ENCODE peak calls at places on chromosomes 1 and 21, in eight cellular contexts. One of them, this sample, is unnamed.

GRCh38 chr21:29904359-29905282 is 35.2 kb downstream of the GRIK1 start:
- DNase-seq in caudate nucleus: no peak
- DNase-seq in T-helper 2 cell: no peak
- DNase-seq in germinal center: no peak
- DNase-seq in stimulated activated CD8-positive, alpha-beta memory T cell treated with anti-CD3 and anti-CD28 coated beads, Interleukin-15, amount 100 ng/mL, for 1 hour: no peak
- DNase-seq in neural crest cell: no peak
- DNase-seq in activated T-cell treated with anti-CD3 and anti-CD28 coated beads, Interleukin-2, amount 50 U/mL, for 72 hours: no peak
- DNase-seq in globus pallidus: no peak
- DNase-seq in this sample: no peak

GRCh38 chr21:32141009-32141357 is 137.9 kb downstream of the MIS18A start:
- DNase-seq in caudate nucleus: no peak
- DNase-seq in T-helper 2 cell: no peak
- DNase-seq in germinal center: no peak
- DNase-seq in stimulated activated CD8-positive, alpha-beta memory T cell treated with anti-CD3 and anti-CD28 coated beads, Interleukin-15, amount 100 ng/mL, for 1 hour: no peak
- DNase-seq in neural crest cell: no peak
- DNase-seq in activated T-cell treated with anti-CD3 and anti-CD28 coated beads, Interleukin-2, amount 50 U/mL, for 72 hours: no peak
- DNase-seq in globus pallidus: no peak
- DNase-seq in this sample: no peak

GRCh38 chr1:180188103-180188506 is 33.4 kb downstream of the QSOX1 start:
- DNase-seq in caudate nucleus: no peak
- DNase-seq in T-helper 2 cell: no peak
- DNase-seq in germinal center: no peak
- DNase-seq in stimulated activated CD8-positive, alpha-beta memory T cell treated with anti-CD3 and anti-CD28 coated beads, Interleukin-15, amount 100 ng/mL, for 1 hour: no peak
- DNase-seq in neural crest cell: peak
- DNase-seq in activated T-cell treated with anti-CD3 and anti-CD28 coated beads, Interleukin-2, amount 50 U/mL, for 72 hours: no peak
- DNase-seq in globus pallidus: peak
- DNase-seq in this sample: no peak

GRCh38 chr1:244010191-244010590 is 40.9 kb upstream of the ZBTB18 start:
- DNase-seq in caudate nucleus: no peak
- DNase-seq in T-helper 2 cell: no peak
- DNase-seq in germinal center: no peak
- DNase-seq in stimulated activated CD8-positive, alpha-beta memory T cell treated with anti-CD3 and anti-CD28 coated beads, Interleukin-15, amount 100 ng/mL, for 1 hour: no peak
- DNase-seq in neural crest cell: no peak
- DNase-seq in activated T-cell treated with anti-CD3 and anti-CD28 coated beads, Interleukin-2, amount 50 U/mL, for 72 hours: peak
- DNase-seq in globus pallidus: no peak
- DNase-seq in this sample: no peak

GRCh38 chr1:119396982-119397381 is 18.0 kb upstream of the HSD3B2 start:
- DNase-seq in caudate nucleus: no peak
- DNase-seq in T-helper 2 cell: no peak
- DNase-seq in germinal center: no peak
- DNase-seq in stimulated activated CD8-positive, alpha-beta memory T cell treated with anti-CD3 and anti-CD28 coated beads, Interleukin-15, amount 100 ng/mL, for 1 hour: no peak
- DNase-seq in neural crest cell: no peak
- DNase-seq in activated T-cell treated with anti-CD3 and anti-CD28 coated beads, Interleukin-2, amount 50 U/mL, for 72 hours: no peak
- DNase-seq in globus pallidus: no peak
- DNase-seq in this sample: no peak

GRCh38 chr1:16392740-16393139 is 25.7 kb downstream of the SZRD1 start:
- DNase-seq in caudate nucleus: no peak
- DNase-seq in T-helper 2 cell: no peak
- DNase-seq in germinal center: no peak
- DNase-seq in stimulated activated CD8-positive, alpha-beta memory T cell treated with anti-CD3 and anti-CD28 coated beads, Interleukin-15, amount 100 ng/mL, for 1 hour: no peak
- DNase-seq in neural crest cell: no peak
- DNase-seq in activated T-cell treated with anti-CD3 and anti-CD28 coated beads, Interleukin-2, amount 50 U/mL, for 72 hours: no peak
- DNase-seq in globus pallidus: no peak
- DNase-seq in this sample: no peak

GRCh38 chr1:230618537-230618936 is 23.7 kb upstream of the COG2 start:
- DNase-seq in caudate nucleus: no peak
- DNase-seq in T-helper 2 cell: no peak
- DNase-seq in germinal center: no peak
- DNase-seq in stimulated activated CD8-positive, alpha-beta memory T cell treated with anti-CD3 and anti-CD28 coated beads, Interleukin-15, amount 100 ng/mL, for 1 hour: no peak
- DNase-seq in neural crest cell: no peak
- DNase-seq in activated T-cell treated with anti-CD3 and anti-CD28 coated beads, Interleukin-2, amount 50 U/mL, for 72 hours: no peak
- DNase-seq in globus pallidus: no peak
- DNase-seq in this sample: no peak

GRCh38 chr1:224201336-224201735 is 18.3 kb downstream of the DEGS1 start:
- DNase-seq in caudate nucleus: no peak
- DNase-seq in T-helper 2 cell: no peak
- DNase-seq in germinal center: no peak
- DNase-seq in stimulated activated CD8-positive, alpha-beta memory T cell treated with anti-CD3 and anti-CD28 coated beads, Interleukin-15, amount 100 ng/mL, for 1 hour: no peak
- DNase-seq in neural crest cell: no peak
- DNase-seq in activated T-cell treated with anti-CD3 and anti-CD28 coated beads, Interleukin-2, amount 50 U/mL, for 72 hours: no peak
- DNase-seq in globus pallidus: no peak
- DNase-seq in this sample: no peak

GRCh38 chr1:19606817-19607706 is 37.0 kb upstream of the NBL1 start:
- DNase-seq in caudate nucleus: no peak
- DNase-seq in T-helper 2 cell: peak
- DNase-seq in germinal center: no peak
- DNase-seq in stimulated activated CD8-positive, alpha-beta memory T cell treated with anti-CD3 and anti-CD28 coated beads, Interleukin-15, amount 100 ng/mL, for 1 hour: no peak
- DNase-seq in neural crest cell: no peak
- DNase-seq in activated T-cell treated with anti-CD3 and anti-CD28 coated beads, Interleukin-2, amount 50 U/mL, for 72 hours: peak
- DNase-seq in globus pallidus: no peak
- DNase-seq in this sample: no peak

GRCh38 chr1:92424376-92424775 is 62.3 kb downstream of the GFI1 start:
- DNase-seq in caudate nucleus: no peak
- DNase-seq in T-helper 2 cell: no peak
- DNase-seq in germinal center: no peak
- DNase-seq in stimulated activated CD8-positive, alpha-beta memory T cell treated with anti-CD3 and anti-CD28 coated beads, Interleukin-15, amount 100 ng/mL, for 1 hour: no peak
- DNase-seq in neural crest cell: no peak
- DNase-seq in activated T-cell treated with anti-CD3 and anti-CD28 coated beads, Interleukin-2, amount 50 U/mL, for 72 hours: no peak
- DNase-seq in globus pallidus: no peak
- DNase-seq in this sample: no peak

GRCh38 chr1:11746092-11746491 is 10.2 kb downstream of the AGTRAP start:
- DNase-seq in caudate nucleus: no peak
- DNase-seq in T-helper 2 cell: no peak
- DNase-seq in germinal center: no peak
- DNase-seq in stimulated activated CD8-positive, alpha-beta memory T cell treated with anti-CD3 and anti-CD28 coated beads, Interleukin-15, amount 100 ng/mL, for 1 hour: no peak
- DNase-seq in neural crest cell: no peak
- DNase-seq in activated T-cell treated with anti-CD3 and anti-CD28 coated beads, Interleukin-2, amount 50 U/mL, for 72 hours: no peak
- DNase-seq in globus pallidus: no peak
- DNase-seq in this sample: no peak

GRCh38 chr21:31444061-31444460 is 100.0 kb upstream of the TIAM1 start:
- DNase-seq in caudate nucleus: no peak
- DNase-seq in T-helper 2 cell: no peak
- DNase-seq in germinal center: no peak
- DNase-seq in stimulated activated CD8-positive, alpha-beta memory T cell treated with anti-CD3 and anti-CD28 coated beads, Interleukin-15, amount 100 ng/mL, for 1 hour: no peak
- DNase-seq in neural crest cell: no peak
- DNase-seq in activated T-cell treated with anti-CD3 and anti-CD28 coated beads, Interleukin-2, amount 50 U/mL, for 72 hours: no peak
- DNase-seq in globus pallidus: no peak
- DNase-seq in this sample: no peak

GRCh38 chr1:63651110-63651776 is 58.0 kb downstream of the PGM1 start:
- DNase-seq in caudate nucleus: no peak
- DNase-seq in T-helper 2 cell: no peak
- DNase-seq in germinal center: no peak
- DNase-seq in stimulated activated CD8-positive, alpha-beta memory T cell treated with anti-CD3 and anti-CD28 coated beads, Interleukin-15, amount 100 ng/mL, for 1 hour: no peak
- DNase-seq in neural crest cell: no peak
- DNase-seq in activated T-cell treated with anti-CD3 and anti-CD28 coated beads, Interleukin-2, amount 50 U/mL, for 72 hours: peak
- DNase-seq in globus pallidus: no peak
- DNase-seq in this sample: no peak

GRCh38 chr21:42384184-42384583 is 11.7 kb downstream of the TMPRSS3 start:
- DNase-seq in caudate nucleus: no peak
- DNase-seq in T-helper 2 cell: no peak
- DNase-seq in germinal center: no peak
- DNase-seq in stimulated activated CD8-positive, alpha-beta memory T cell treated with anti-CD3 and anti-CD28 coated beads, Interleukin-15, amount 100 ng/mL, for 1 hour: no peak
- DNase-seq in neural crest cell: no peak
- DNase-seq in activated T-cell treated with anti-CD3 and anti-CD28 coated beads, Interleukin-2, amount 50 U/mL, for 72 hours: no peak
- DNase-seq in globus pallidus: no peak
- DNase-seq in this sample: peak

GRCh38 chr1:100721502-100722205 is 2.1 kb downstream of the VCAM1 start:
- DNase-seq in caudate nucleus: no peak
- DNase-seq in T-helper 2 cell: no peak
- DNase-seq in germinal center: no peak
- DNase-seq in stimulated activated CD8-positive, alpha-beta memory T cell treated with anti-CD3 and anti-CD28 coated beads, Interleukin-15, amount 100 ng/mL, for 1 hour: no peak
- DNase-seq in neural crest cell: no peak
- DNase-seq in activated T-cell treated with anti-CD3 and anti-CD28 coated beads, Interleukin-2, amount 50 U/mL, for 72 hours: no peak
- DNase-seq in globus pallidus: no peak
- DNase-seq in this sample: no peak

GRCh38 chr1:91529856-91530255 is 29.2 kb downstream of the CDC7 start:
- DNase-seq in caudate nucleus: no peak
- DNase-seq in T-helper 2 cell: no peak
- DNase-seq in germinal center: no peak
- DNase-seq in stimulated activated CD8-positive, alpha-beta memory T cell treated with anti-CD3 and anti-CD28 coated beads, Interleukin-15, amount 100 ng/mL, for 1 hour: no peak
- DNase-seq in neural crest cell: no peak
- DNase-seq in activated T-cell treated with anti-CD3 and anti-CD28 coated beads, Interleukin-2, amount 50 U/mL, for 72 hours: no peak
- DNase-seq in globus pallidus: no peak
- DNase-seq in this sample: no peak

GRCh38 chr1:201111672-201112071 is 554 bp downstream of the CACNA1S start:
- DNase-seq in caudate nucleus: no peak
- DNase-seq in T-helper 2 cell: no peak
- DNase-seq in germinal center: no peak
- DNase-seq in stimulated activated CD8-positive, alpha-beta memory T cell treated with anti-CD3 and anti-CD28 coated beads, Interleukin-15, amount 100 ng/mL, for 1 hour: no peak
- DNase-seq in neural crest cell: no peak
- DNase-seq in activated T-cell treated with anti-CD3 and anti-CD28 coated beads, Interleukin-2, amount 50 U/mL, for 72 hours: no peak
- DNase-seq in globus pallidus: no peak
- DNase-seq in this sample: no peak

GRCh38 chr1:208433086-208433485 is 188.9 kb upstream of the PLXNA2 start:
- DNase-seq in caudate nucleus: no peak
- DNase-seq in T-helper 2 cell: no peak
- DNase-seq in germinal center: no peak
- DNase-seq in stimulated activated CD8-positive, alpha-beta memory T cell treated with anti-CD3 and anti-CD28 coated beads, Interleukin-15, amount 100 ng/mL, for 1 hour: no peak
- DNase-seq in neural crest cell: no peak
- DNase-seq in activated T-cell treated with anti-CD3 and anti-CD28 coated beads, Interleukin-2, amount 50 U/mL, for 72 hours: no peak
- DNase-seq in globus pallidus: no peak
- DNase-seq in this sample: no peak

GRCh38 chr1:89633745-89634625 is 1.1 kb downstream of the LRRC8C start:
- DNase-seq in caudate nucleus: no peak
- DNase-seq in T-helper 2 cell: no peak
- DNase-seq in germinal center: peak
- DNase-seq in stimulated activated CD8-positive, alpha-beta memory T cell treated with anti-CD3 and anti-CD28 coated beads, Interleukin-15, amount 100 ng/mL, for 1 hour: no peak
- DNase-seq in neural crest cell: peak
- DNase-seq in activated T-cell treated with anti-CD3 and anti-CD28 coated beads, Interleukin-2, amount 50 U/mL, for 72 hours: peak
- DNase-seq in globus pallidus: no peak
- DNase-seq in this sample: no peak

GRCh38 chr1:215001419-215002021 is 81.0 kb upstream of the KCNK2 start:
- DNase-seq in caudate nucleus: no peak
- DNase-seq in T-helper 2 cell: no peak
- DNase-seq in germinal center: no peak
- DNase-seq in stimulated activated CD8-positive, alpha-beta memory T cell treated with anti-CD3 and anti-CD28 coated beads, Interleukin-15, amount 100 ng/mL, for 1 hour: no peak
- DNase-seq in neural crest cell: no peak
- DNase-seq in activated T-cell treated with anti-CD3 and anti-CD28 coated beads, Interleukin-2, amount 50 U/mL, for 72 hours: no peak
- DNase-seq in globus pallidus: no peak
- DNase-seq in this sample: no peak

GRCh38 chr1:209653915-209654351 is 1.7 kb upstream of the LAMB3 start:
- DNase-seq in caudate nucleus: no peak
- DNase-seq in T-helper 2 cell: no peak
- DNase-seq in germinal center: no peak
- DNase-seq in stimulated activated CD8-positive, alpha-beta memory T cell treated with anti-CD3 and anti-CD28 coated beads, Interleukin-15, amount 100 ng/mL, for 1 hour: no peak
- DNase-seq in neural crest cell: no peak
- DNase-seq in activated T-cell treated with anti-CD3 and anti-CD28 coated beads, Interleukin-2, amount 50 U/mL, for 72 hours: no peak
- DNase-seq in globus pallidus: no peak
- DNase-seq in this sample: no peak

GRCh38 chr1:111197598-111198289 is 2.7 kb downstream of the DENND2D start:
- DNase-seq in caudate nucleus: no peak
- DNase-seq in T-helper 2 cell: peak
- DNase-seq in germinal center: no peak
- DNase-seq in stimulated activated CD8-positive, alpha-beta memory T cell treated with anti-CD3 and anti-CD28 coated beads, Interleukin-15, amount 100 ng/mL, for 1 hour: peak
- DNase-seq in neural crest cell: no peak
- DNase-seq in activated T-cell treated with anti-CD3 and anti-CD28 coated beads, Interleukin-2, amount 50 U/mL, for 72 hours: no peak
- DNase-seq in globus pallidus: no peak
- DNase-seq in this sample: no peak

GRCh38 chr21:31537872-31538576 is 121.5 kb upstream of the SOD1 start:
- DNase-seq in caudate nucleus: no peak
- DNase-seq in T-helper 2 cell: no peak
- DNase-seq in germinal center: no peak
- DNase-seq in stimulated activated CD8-positive, alpha-beta memory T cell treated with anti-CD3 and anti-CD28 coated beads, Interleukin-15, amount 100 ng/mL, for 1 hour: no peak
- DNase-seq in neural crest cell: peak
- DNase-seq in activated T-cell treated with anti-CD3 and anti-CD28 coated beads, Interleukin-2, amount 50 U/mL, for 72 hours: peak
- DNase-seq in globus pallidus: no peak
- DNase-seq in this sample: no peak

This sample was measured in cardiac septum.